ENCODE peak calls at places on chromosomes 7 and 10, in eight cellular contexts. R is activated CD4-positive, alpha-beta T cell treated with anti-CD3 and anti-CD28 coated beads for 24 hours; P is Calu3; H is cardiac muscle cell; D is NCI-H2081; O is fibroblast of mammary gland; S is Daoy; A is mucosa of descending colon. N is an unnamed sample.

GRCh38 chr10:18658992-18659783 is at the start of gene ARL5B:
- DNase-seq in R (peak), P (peak), H (peak), D (peak), O (peak), S (peak), A (peak), N (peak)

GRCh38 chr10:74877899-74878298 is 51.5 kb downstream of the KAT6B start:
- DNase-seq in R (no peak), P (no peak), H (no peak), D (no peak), O (no peak), S (no peak), A (no peak), N (no peak)

GRCh38 chr10:79413196-79413595 is 32.2 kb downstream of the ZCCHC24 start:
- DNase-seq in R (no peak), P (no peak), H (no peak), D (no peak), O (peak), S (peak), A (no peak), N (no peak)

GRCh38 chr7:124152859-124153692 is 120.2 kb upstream of the TMEM229A start:
- DNase-seq in R (no peak), P (peak), H (peak), D (peak), O (peak), S (peak), A (peak), N (no peak)

GRCh38 chr7:77796960-77797359 is 1.3 kb downstream of the TMEM60 start:
- DNase-seq in R (no peak), P (no peak), H (no peak), D (no peak), O (peak), S (no peak), A (no peak), N (no peak)

GRCh38 chr10:79985481-79986072 is 36.7 kb upstream of the SFTPD start:
- DNase-seq in R (no peak), P (no peak), H (no peak), D (no peak), O (no peak), S (peak), A (no peak), N (no peak)

GRCh38 chr10:118139321-118139720 is 92.6 kb upstream of the RAB11FIP2 start:
- DNase-seq in R (no peak), P (no peak), H (no peak), D (no peak), O (peak), S (peak), A (no peak), N (no peak)

GRCh38 chr10:132422169-132422691 is 25.2 kb downstream of the PWWP2B start:
- DNase-seq in R (no peak), P (no peak), H (no peak), D (no peak), O (no peak), S (no peak), A (no peak), N (no peak)

GRCh38 chr10:3924344-3924743 is 139.3 kb upstream of the KLF6 start:
- DNase-seq in R (no peak), P (no peak), H (no peak), D (no peak), O (peak), S (peak), A (no peak), N (no peak)

N was measured in colonic mucosa.